ENCODE peak calls at places on chromosomes 1 and 21, in seven cellular contexts. V is endodermal cell, T is mammary epithelial cell, N is tibial nerve, P is heart left ventricle, D is colonic mucosa, A is uterus. X is an unnamed sample.

GRCh38 chr21:26833460-26833939 is 11.7 kb downstream of the ADAMTS1 start:
- DNase-seq in A (no peak), T (no peak), N (no peak), P (no peak), D (no peak), V (no peak), X (no peak)

GRCh38 chr1:78277253-78277652 is 213.5 kb upstream of the PTGFR start:
- DNase-seq in T (peak), N (no peak), V (no peak), P (no peak), A (no peak), D (no peak), X (no peak)

GRCh38 chr1:108560430-108561144 is 687 bp downstream of the EEIG2 start:
- DNase-seq in A (peak), N (peak), P (peak), V (peak), D (peak), T (peak), X (no peak)

GRCh38 chr1:67031848-67032247 is 22.1 kb downstream of the SLC35D1 start:
- DNase-seq in T (no peak), P (no peak), N (no peak), V (no peak), D (no peak), A (no peak), X (no peak)

GRCh38 chr1:246537441-246537840 is 28.6 kb downstream of the TFB2M start:
- DNase-seq in N (no peak), V (no peak), A (no peak), P (no peak), T (no peak), D (no peak), X (no peak)

GRCh38 chr1:2233997-2234761 is 6.1 kb downstream of the SKI start:
- DNase-seq in T (peak), A (peak), D (peak), P (peak), V (no peak), N (peak), X (peak)

GRCh38 chr21:44286086-44286715 is 525 bp downstream of the AIRE start:
- DNase-seq in A (no peak), D (no peak), V (no peak), N (no peak), P (no peak), T (no peak), X (no peak)

GRCh38 chr1:44154049-44154448 is 12.6 kb upstream of the KLF18 start:
- DNase-seq in D (no peak), V (peak), A (no peak), P (no peak), N (no peak), T (no peak), X (peak)

GRCh38 chr1:93620841-93621210 is 60.8 kb downstream of the BCAR3 start:
- DNase-seq in N (no peak), P (no peak), T (peak), V (peak), A (no peak), D (peak), X (no peak)

GRCh38 chr1:225482489-225482950 is 54.7 kb upstream of the LBR start:
- DNase-seq in P (no peak), A (no peak), N (no peak), D (no peak), T (no peak), V (no peak), X (no peak)

GRCh38 chr1:2925923-2926322 is 95.3 kb upstream of the ACTRT2 start:
- DNase-seq in D (no peak), T (no peak), V (no peak), P (no peak), A (peak), N (no peak), X (no peak)

GRCh38 chr21:36055551-36055950 is 4.8 kb downstream of the SETD4 start:
- DNase-seq in A (no peak), D (no peak), P (no peak), T (no peak), V (no peak), N (no peak), X (no peak)

GRCh38 chr1:220761688-220762427 is 13.7 kb downstream of the MTARC2 start:
- DNase-seq in A (no peak), V (no peak), N (no peak), D (peak), P (no peak), T (no peak), X (no peak)

GRCh38 chr1:182841368-182841988 is 2.3 kb downstream of the DHX9 start:
- DNase-seq in V (no peak), P (no peak), N (no peak), T (peak), A (no peak), D (no peak), X (peak)

GRCh38 chr1:194809665-194810064 is 1623.3 kb upstream of the B3GALT2 start:
- DNase-seq in D (no peak), T (no peak), P (no peak), A (no peak), N (no peak), V (no peak), X (no peak)

GRCh38 chr1:238690415-238690814 is 696.0 kb upstream of the CHRM3 start:
- DNase-seq in A (no peak), D (no peak), V (no peak), N (no peak), T (peak), P (no peak), X (no peak)

GRCh38 chr1:183238071-183238470 is 52.0 kb downstream of the LAMC2 start:
- DNase-seq in T (peak), V (no peak), N (no peak), P (no peak), A (no peak), D (no peak), X (no peak)

GRCh38 chr1:19373206-19374126 is 61.3 kb downstream of the SLC66A1 start:
- DNase-seq in V (no peak), T (no peak), N (peak), A (peak), D (no peak), P (no peak), X (no peak)

DNA sequence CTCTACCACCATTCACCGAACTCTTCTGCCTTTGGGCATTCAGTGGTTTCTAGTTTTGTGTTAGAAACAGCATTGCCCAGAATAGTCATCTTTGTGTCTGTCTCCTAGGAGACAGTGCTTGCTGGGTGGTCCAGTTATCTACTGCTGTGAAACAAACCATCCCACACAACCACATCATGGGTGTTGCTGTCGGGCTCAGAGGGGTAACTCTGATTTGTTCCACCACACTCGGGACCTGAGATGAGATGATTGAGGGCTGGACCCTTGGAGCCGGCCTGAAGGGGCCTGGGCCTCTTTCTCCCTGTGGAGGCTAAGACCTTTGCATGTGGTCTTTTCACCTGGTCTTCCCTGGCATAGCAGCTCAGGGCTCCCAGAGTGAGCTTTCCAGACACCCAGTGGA is 427.2 kb upstream of the VAMP3 start:
- DNase-seq in P (no peak), V (no peak), D (no peak), T (no peak), A (no peak), N (no peak), X (no peak)
- H3K27ac ChIP-seq in P (no peak), V (no peak), D (no peak), T (no peak), A (no peak), N (no peak), X (no peak)

DNA sequence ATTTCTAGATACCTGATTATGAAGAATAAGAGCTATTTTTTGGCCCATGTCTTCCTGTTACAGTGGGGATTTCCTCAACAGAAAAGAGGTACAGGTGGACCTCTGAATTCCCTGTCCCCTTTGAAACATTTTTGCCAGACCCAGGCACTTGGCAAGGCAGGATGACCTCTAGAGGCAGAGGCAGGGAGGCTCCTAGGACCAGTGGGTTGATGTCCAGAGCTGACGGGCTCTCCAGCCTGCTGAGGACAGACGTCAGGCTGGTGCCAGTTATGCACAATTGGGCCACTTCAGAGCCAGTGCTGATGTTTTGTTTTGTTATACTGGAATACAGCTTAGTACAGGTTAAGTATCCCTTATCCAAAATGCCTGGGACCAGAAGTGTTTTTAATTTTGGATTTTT is 18.5 kb upstream of the A3GALT2 start:
- DNase-seq in D (no peak), A (no peak), V (peak), N (no peak), P (no peak), T (no peak), X (no peak)
- TF ChIP-seq CTCF in D (no peak), A (no peak), V (peak), N (no peak), P (peak), T (peak), X (no peak)

GRCh38 chr1:191804311-191804710 is 354.0 kb upstream of the RGS18 start:
- DNase-seq in P (no peak), T (no peak), D (no peak), A (no peak), V (no peak), N (no peak), X (no peak)
- H3K27ac ChIP-seq in P (no peak), T (no peak), D (no peak), A (no peak), V (no peak), N (no peak), X (no peak)

GRCh38 chr1:55893155-55893554 is 678.0 kb upstream of the USP24 start:
- DNase-seq in V (no peak), T (peak), N (no peak), P (no peak), D (no peak), A (no peak), X (peak)
- TF ChIP-seq CTCF in V (peak), T (peak), N (no peak), P (no peak), D (peak), A (no peak), X (no peak)

DNA sequence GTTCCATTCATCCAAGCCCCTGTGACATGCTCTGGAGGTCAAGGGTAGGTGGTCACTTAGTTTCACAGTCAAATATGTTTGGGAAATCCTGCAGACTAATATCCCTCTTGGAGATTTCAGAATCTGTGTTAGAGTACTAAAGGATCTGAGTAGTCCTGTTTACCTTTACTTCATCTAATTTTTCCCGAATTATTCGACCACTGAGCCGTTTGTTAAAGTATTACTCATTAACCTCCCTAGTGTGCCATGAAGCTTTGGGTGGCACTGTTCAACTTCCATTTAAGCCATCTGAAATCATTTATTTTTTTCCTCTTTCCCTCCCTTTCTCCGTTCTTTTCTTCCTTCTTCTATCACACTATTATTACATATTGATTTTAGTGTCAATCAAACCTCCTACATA is 109.9 kb downstream of the NGF start:
- DNase-seq in T (no peak), D (no peak), N (no peak), V (no peak), A (no peak), P (no peak), X (no peak)
- H3K27ac ChIP-seq in T (no peak), D (no peak), N (no peak), V (no peak), A (no peak), P (no peak), X (no peak)

X was measured in RWPE1.